ENCODE peak calls at places on chromosomes 16 and 17, in five cellular contexts. Q is HepG2, M is A549, T is K562, Y is H1. L is an unnamed sample.

GRCh38 chr17:56868716-56869115 is 34.8 kb downstream of the DGKE start:
- DNase-seq in T (no peak), M (no peak), Y (no peak), Q (no peak), L (no peak)

GRCh38 chr17:70886648-70887047 is 717.3 kb downstream of the KCNJ2 start:
- DNase-seq in M (no peak), T (no peak), Q (no peak), Y (no peak), L (no peak)

GRCh38 chr16:29860218-29860617 is 2.8 kb downstream of the CDIPT start:
- DNase-seq in Q (no peak), T (no peak), M (no peak), Y (no peak), L (no peak)

GRCh38 chr17:13228225-13228624 is 210.4 kb upstream of the ELAC2 start:
- DNase-seq in Y (no peak), M (no peak), Q (no peak), T (no peak), L (no peak)

GRCh38 chr16:3364774-3365427 is 9.2 kb downstream of the OR2C1 start:
- DNase-seq in Q (peak; percentile 94), T (no peak), M (peak; percentile 97), Y (no peak), L (peak; percentile 50)

GRCh38 chr16:27625050-27625697 is 75.2 kb downstream of the KATNIP start:
- DNase-seq in T (no peak), M (peak; percentile 52), Q (peak; percentile 88), Y (no peak), L (no peak)

GRCh38 chr16:77457046-77457445 is 22.2 kb upstream of the ADAMTS18 start:
- DNase-seq in T (no peak), Y (no peak), M (no peak), Q (no peak), L (no peak)

GRCh38 chr17:65794572-65794971 is 233.1 kb upstream of the AXIN2 start:
- DNase-seq in T (peak; percentile 45), M (peak; percentile 63), Y (no peak), Q (peak; percentile 63), L (no peak)

DNA sequence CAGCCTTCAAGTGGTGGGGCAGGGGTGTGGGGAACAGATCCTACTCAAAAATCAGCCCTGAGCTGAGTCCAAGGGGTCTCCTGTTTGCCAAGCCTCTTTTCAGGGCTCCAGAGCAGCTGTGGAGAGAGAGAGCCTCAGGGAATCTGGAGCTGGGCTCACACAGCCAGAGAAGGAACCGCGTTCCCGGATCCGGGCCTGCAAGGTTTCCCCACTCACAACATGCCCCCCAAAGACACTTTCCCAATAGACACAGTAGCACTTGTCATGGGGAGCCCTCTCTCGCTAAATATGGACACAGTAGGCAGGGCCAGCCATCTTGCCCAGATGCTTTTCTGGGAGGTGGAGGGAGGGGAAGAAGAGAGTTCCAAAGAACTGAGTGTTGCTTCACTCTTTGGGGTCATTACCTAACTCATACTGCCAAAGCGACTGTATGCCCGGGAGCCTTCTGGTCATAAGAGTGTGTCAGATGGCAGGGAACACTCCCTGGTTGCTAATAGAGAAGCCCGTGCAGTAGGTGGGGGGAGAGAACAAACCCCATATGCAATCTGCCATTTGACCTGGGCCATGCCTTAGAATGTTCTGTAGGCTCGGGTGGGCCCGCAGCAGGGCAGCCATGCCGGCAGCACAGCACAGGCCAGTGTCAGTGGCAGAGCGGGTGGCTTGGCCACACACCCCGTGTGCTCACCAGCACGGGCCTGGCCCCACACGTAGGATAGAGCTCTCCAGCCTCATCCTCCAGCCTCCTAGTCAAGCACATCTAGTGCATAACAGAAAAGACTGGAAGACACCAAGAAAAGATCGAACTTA is 120.6 kb downstream of the SOCS1 start:
- DNase-seq in Q (no peak), M (no peak), T (no peak), Y (no peak), L (no peak)
- TF ChIP-seq CHD2 in Q (no peak), M (no peak), T (no peak), Y (no peak), L (no peak)

DNA sequence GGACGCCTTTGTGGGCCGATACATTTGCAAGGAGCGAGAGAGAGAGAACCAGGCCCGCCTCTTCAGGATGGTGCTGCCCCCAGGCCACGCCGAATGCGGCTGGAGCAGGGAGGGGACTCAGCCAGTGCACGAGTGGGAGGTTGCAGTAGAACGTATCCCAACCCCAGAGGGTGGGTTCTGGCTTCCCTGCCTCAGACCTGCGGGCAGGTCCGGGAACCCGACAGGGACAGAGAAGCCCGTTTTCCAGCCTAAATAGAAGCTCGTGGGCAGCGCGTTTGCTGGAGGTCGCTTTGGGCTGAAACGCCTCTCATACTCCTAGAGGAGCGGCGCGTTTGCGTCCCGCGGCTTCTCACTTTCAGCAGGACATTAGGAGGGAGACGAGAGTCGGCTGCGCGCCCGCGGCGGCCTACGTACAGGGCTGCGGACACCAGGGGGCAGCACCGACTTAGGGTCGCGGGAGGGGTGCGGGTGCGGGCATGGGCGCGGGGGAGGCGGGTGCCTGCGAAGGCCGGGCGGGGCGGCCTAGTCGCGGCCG is 11.0 kb downstream of the TBX2 start:
- DNase-seq in Y (no peak), Q (no peak), M (peak; percentile 60), T (no peak), L (no peak)
- TF ChIP-seq KDM1A in Y (no peak), Q (no peak), M (no peak), T (no peak), L (no peak)

GRCh38 chr16:84616515-84616914 is 1.4 kb downstream of the COTL1 start:
- DNase-seq in Q (no peak), T (no peak), Y (no peak), M (peak; percentile 36), L (no peak)
- TF ChIP-seq CHD2 in Q (no peak), T (no peak), Y (no peak), M (no peak), L (no peak)

DNA sequence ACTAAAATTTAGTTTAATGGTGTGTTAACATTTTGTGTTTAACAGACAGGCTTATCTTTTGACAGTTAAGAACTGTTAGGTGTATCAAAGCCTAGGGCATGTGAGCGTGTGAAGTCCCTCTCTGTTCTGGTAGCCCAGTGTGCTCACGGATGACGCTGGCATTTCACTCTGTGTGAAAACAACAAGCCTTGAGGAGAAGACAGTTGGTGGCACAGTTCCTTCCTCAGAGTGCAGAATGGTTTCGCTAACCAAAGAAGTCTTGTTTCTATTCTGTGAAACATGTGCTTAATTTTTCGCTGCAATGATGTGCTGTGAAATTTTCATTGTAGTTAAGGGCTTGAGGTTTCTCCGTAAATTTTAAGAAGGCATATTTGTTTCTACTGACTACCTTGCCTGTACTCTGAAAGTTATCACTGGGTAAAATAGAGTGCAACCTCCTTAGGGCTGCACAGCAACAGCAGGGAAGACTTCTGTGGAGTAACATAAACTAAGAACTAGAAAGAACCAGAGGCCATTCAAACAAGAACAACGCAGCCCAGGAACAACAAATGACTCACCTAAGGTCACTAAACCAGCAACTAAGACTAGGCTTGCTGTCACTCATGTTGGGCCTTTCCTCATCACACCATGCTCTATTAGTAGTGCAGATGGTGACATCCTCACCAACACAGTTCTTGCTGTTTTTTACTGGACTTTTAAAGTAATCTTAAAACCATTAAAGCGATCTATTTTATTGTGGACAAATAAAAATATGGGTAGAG is 33.4 kb downstream of the BRD7 start:
- DNase-seq in Q (no peak), Y (no peak), M (no peak), T (no peak), L (no peak)
- TF ChIP-seq KDM1A in Q (no peak), Y (no peak), M (no peak), T (no peak), L (no peak)

DNA sequence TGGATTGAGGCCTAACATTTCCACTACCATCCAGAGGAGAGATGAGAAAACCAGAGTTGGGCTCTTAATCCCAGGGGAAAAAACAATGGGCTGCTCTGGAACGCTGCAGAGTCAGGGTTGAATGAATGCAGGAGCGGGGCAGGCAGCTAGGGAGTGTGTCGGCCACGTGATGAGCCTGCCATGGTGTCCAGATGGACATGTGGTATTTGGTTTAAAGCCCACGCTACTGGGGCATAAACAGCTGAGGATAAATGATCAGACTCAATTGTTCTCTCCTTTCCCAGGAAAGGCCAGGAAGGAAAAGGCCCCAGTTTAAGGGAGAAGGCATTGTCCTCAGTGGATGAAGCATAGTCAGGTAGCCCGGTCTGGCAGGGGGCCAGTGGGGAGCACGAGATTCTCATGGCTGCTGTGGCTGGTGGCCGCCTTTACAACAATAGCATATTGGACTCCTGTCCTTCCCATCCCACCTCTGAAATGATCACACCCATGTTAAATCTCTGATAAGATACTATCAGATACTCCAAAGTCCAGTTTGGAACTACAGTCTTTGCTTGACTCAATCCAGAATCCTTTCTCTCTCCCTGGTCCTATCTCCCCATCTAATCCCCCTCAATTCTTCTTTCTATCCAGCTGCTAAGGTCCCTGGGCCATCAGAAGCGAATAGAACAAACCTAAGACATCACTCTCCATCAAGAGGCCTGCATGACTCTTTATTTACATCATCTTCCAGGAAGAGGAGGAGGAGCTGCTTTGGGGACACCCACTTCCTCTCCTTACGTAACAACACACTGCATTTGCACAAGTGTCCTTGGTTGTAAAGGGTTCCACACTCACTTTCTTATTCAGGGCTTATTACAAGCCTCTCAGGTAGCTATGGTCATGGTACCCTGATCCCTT is 20.4 kb downstream of the CA4 start:
- DNase-seq in T (peak; percentile 7), Y (no peak), M (no peak), Q (peak; percentile 35), L (no peak)
- TF ChIP-seq CHD2 in T (no peak), Y (no peak), M (no peak), Q (no peak), L (no peak)

DNA sequence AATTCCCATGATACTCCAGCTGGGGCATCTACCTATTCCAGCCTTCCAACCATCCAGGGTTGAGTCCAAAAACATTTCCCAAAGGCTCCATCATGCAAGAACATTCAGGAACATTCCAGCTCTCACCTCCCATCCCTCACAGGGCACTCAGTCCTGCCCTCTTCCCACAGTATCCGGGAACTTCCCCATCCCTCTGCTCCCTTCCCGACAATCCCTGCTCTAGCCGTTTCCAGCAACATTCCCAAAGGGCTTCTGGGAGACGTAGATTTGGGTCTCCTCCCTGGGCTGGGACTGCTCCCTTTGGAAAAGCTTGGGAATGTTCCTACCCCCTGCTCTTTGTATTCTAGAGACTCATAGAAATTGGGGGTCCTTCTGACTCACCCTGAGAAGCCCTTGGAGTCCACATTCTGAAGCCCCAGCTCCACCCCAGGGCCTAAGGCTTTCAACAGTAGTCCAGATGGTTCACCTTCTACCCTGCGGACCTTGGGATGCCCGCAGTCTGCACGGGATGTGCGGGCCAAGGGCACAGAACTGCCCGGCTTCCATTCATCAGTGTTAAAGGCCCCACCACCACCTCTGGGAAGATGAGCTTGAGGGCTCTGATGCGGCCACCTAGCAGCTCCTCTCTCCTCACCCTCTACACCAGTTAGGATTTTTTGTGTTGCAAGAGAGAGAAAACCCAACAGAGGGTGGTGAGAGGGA is 25.4 kb downstream of the NGFR start:
- DNase-seq in Q (no peak), T (no peak), Y (no peak), M (no peak), L (no peak)
- TF ChIP-seq KDM1A in Q (no peak), T (no peak), Y (no peak), M (no peak), L (no peak)

GRCh38 chr17:1999557-2000251 is 25.4 kb downstream of the RTN4RL1 start:
- DNase-seq in Y (no peak), Q (peak; percentile 25), T (no peak), M (peak; percentile 50), L (no peak)
- TF ChIP-seq CHD2 in Y (no peak), Q (no peak), T (no peak), M (no peak), L (no peak)

L was measured in GM12878.